ENCODE peak calls at places on chromosomes 5 and 9, in six cellular contexts. X, L, U, F, N and S are unnamed samples.

GRCh38 chr9:114898741-114899140 is 31.6 kb downstream of the TNFSF8 start:
- DNase-seq in X (no peak), L (no peak), U (no peak), F (peak; percentile 85), N (peak; percentile 96), S (no peak)

GRCh38 chr5:123047706-123048105 is 11.2 kb upstream of the PPIC start:
- DNase-seq in X (no peak), L (no peak), U (no peak), F (no peak), N (no peak), S (no peak)

GRCh38 chr9:82490019-82490499 is 501.5 kb downstream of the SPATA31D1 start:
- DNase-seq in X (no peak), L (peak; percentile 45), U (no peak), F (no peak), N (no peak), S (peak; percentile 56)

GRCh38 chr5:57779383-57780223 is 297.0 kb upstream of the ACTBL2 start:
- DNase-seq in X (no peak), L (peak; percentile 82), U (no peak), F (no peak), N (peak; percentile 65), S (peak; percentile 52)

GRCh38 chr9:134363450-134363849 is 37.2 kb downstream of the RXRA start:
- DNase-seq in X (no peak), L (no peak), U (no peak), F (no peak), N (no peak), S (no peak)

GRCh38 chr5:180296778-180297177 is 4.9 kb upstream of the MAPK9 start:
- DNase-seq in X (no peak), L (no peak), U (no peak), F (no peak), N (no peak), S (no peak)

GRCh38 chr5:173789031-173789920 is 98.9 kb upstream of the CPEB4 start:
- DNase-seq in X (no peak), L (peak; percentile 69), U (peak; percentile 7), F (no peak), N (no peak), S (no peak)

GRCh38 chr5:101942321-101942882 is 353.7 kb downstream of the SLCO4C1 start:
- DNase-seq in X (no peak), L (peak; percentile 15), U (peak; percentile 2), F (no peak), N (peak; percentile 40), S (peak; percentile 1)

GRCh38 chr9:91519520-91520270 is 96.1 kb upstream of the NFIL3 start:
- DNase-seq in X (no peak), L (no peak), U (no peak), F (no peak), N (no peak), S (no peak)

GRCh38 chr9:5953743-5954707 is 61.4 kb downstream of the RANBP6 start:
- DNase-seq in X (no peak), L (no peak), U (no peak), F (no peak), N (no peak), S (peak; percentile 68)

GRCh38 chr5:14552017-14552416 is 29.6 kb upstream of the OTULINL start:
- DNase-seq in X (no peak), L (no peak), U (no peak), F (no peak), N (no peak), S (no peak)

GRCh38 chr9:33431420-33431819 is 16.0 kb downstream of the AQP3 start:
- DNase-seq in X (no peak), L (no peak), U (no peak), F (no peak), N (no peak), S (no peak)

GRCh38 chr5:54458221-54458620 is 2.7 kb downstream of the HSPB3 start:
- DNase-seq in X (no peak), L (no peak), U (no peak), F (no peak), N (no peak), S (no peak)

GRCh38 chr5:179734536-179735164 is 2.0 kb downstream of the MAML1 start:
- DNase-seq in X (no peak), L (no peak), U (no peak), F (no peak), N (no peak), S (no peak)

GRCh38 chr5:38466444-38467189 is 89.8 kb downstream of the LIFR start:
- DNase-seq in X (peak; percentile 34), L (no peak), U (no peak), F (peak; percentile 91), N (no peak), S (no peak)

GRCh38 chr5:139633295-139634027 is 14.7 kb upstream of the CXXC5 start:
- DNase-seq in X (peak; percentile 55), L (peak; percentile 32), U (peak; percentile 61), F (peak; percentile 82), N (peak; percentile 78), S (no peak)

GRCh38 chr9:98533132-98533531 is 175.6 kb downstream of the GABBR2 start:
- DNase-seq in X (no peak), L (no peak), U (no peak), F (no peak), N (no peak), S (no peak)

GRCh38 chr9:70564464-70565190 is 150.2 kb upstream of the KLF9 start:
- DNase-seq in X (no peak), L (no peak), U (no peak), F (no peak), N (no peak), S (no peak)

GRCh38 chr5:121702783-121703182 is 148.9 kb upstream of the FTMT start:
- DNase-seq in X (no peak), L (no peak), U (no peak), F (no peak), N (no peak), S (no peak)

GRCh38 chr5:147310059-147310704 is 75.4 kb downstream of the STK32A start:
- DNase-seq in X (peak; percentile 2), L (peak; percentile 54), U (no peak), F (peak; percentile 73), N (no peak), S (peak; percentile 76)

GRCh38 chr5:90297045-90297764 is 112.4 kb downstream of the CETN3 start:
- DNase-seq in X (no peak), L (no peak), U (no peak), F (no peak), N (no peak), S (no peak)

GRCh38 chr5:108654042-108654441 is 93.7 kb upstream of the FER start:
- DNase-seq in X (no peak), L (no peak), U (no peak), F (no peak), N (no peak), S (no peak)

GRCh38 chr5:31194458-31194808 is 947 bp downstream of the CDH6 start:
- DNase-seq in X (no peak), L (no peak), U (no peak), F (no peak), N (no peak), S (no peak)

GRCh38 chr5:139696894-139697658 is 48.9 kb downstream of the CXXC5 start:
- DNase-seq in X (no peak), L (no peak), U (no peak), F (peak; percentile 90), N (no peak), S (no peak)

GRCh38 chr9:127689332-127690000 is 17.3 kb upstream of the CFAP157 start:
- DNase-seq in X (no peak), L (no peak), U (no peak), F (no peak), N (no peak), S (no peak)

GRCh38 chr5:150567031-150567680 is 59.2 kb downstream of the NDST1 start:
- DNase-seq in X (no peak), L (no peak), U (no peak), F (no peak), N (no peak), S (no peak)